ENCODE peak calls at places on chromosomes 4 and X, in five cellular contexts. One of them, this sample, is unnamed.

GRCh38 chr4:101885574-101885973 is 95.0 kb downstream of the BANK1 start:
- DNase-seq in amygdala: no peak
- DNase-seq in NCI-H146: peak
- DNase-seq in NCI-H1092 treated with DMSO at 0.1 percent for 48 hours: no peak
- DNase-seq in right lobe of liver: no peak
- DNase-seq in this sample: peak

GRCh38 chr4:104716584-104716983 is 221.9 kb upstream of the CXXC4 start:
- DNase-seq in amygdala: no peak
- DNase-seq in NCI-H146: no peak
- DNase-seq in NCI-H1092 treated with DMSO at 0.1 percent for 48 hours: no peak
- DNase-seq in right lobe of liver: no peak
- DNase-seq in this sample: no peak

GRCh38 chr4:128513664-128514484 is 226.3 kb upstream of the PGRMC2 start:
- DNase-seq in amygdala: no peak
- DNase-seq in NCI-H146: no peak
- DNase-seq in NCI-H1092 treated with DMSO at 0.1 percent for 48 hours: no peak
- DNase-seq in right lobe of liver: no peak
- DNase-seq in this sample: no peak

GRCh38 chr4:146488495-146489174 is 33.1 kb downstream of the SLC10A7 start:
- DNase-seq in amygdala: no peak
- DNase-seq in NCI-H146: no peak
- DNase-seq in NCI-H1092 treated with DMSO at 0.1 percent for 48 hours: no peak
- DNase-seq in right lobe of liver: no peak
- DNase-seq in this sample: no peak

GRCh38 chrX:147917700-147918694 is 6.3 kb downstream of the FMR1 start:
- DNase-seq in amygdala: no peak
- DNase-seq in NCI-H146: no peak
- DNase-seq in NCI-H1092 treated with DMSO at 0.1 percent for 48 hours: no peak
- DNase-seq in right lobe of liver: no peak
- DNase-seq in this sample: no peak

GRCh38 chr4:77052352-77052751 is 23.4 kb downstream of the CCNI start:
- DNase-seq in amygdala: no peak
- DNase-seq in NCI-H146: peak
- DNase-seq in NCI-H1092 treated with DMSO at 0.1 percent for 48 hours: no peak
- DNase-seq in right lobe of liver: no peak
- DNase-seq in this sample: peak

GRCh38 chrX:45385767-45386166 is 185.1 kb upstream of the DIPK2B start:
- DNase-seq in amygdala: no peak
- DNase-seq in NCI-H146: no peak
- DNase-seq in NCI-H1092 treated with DMSO at 0.1 percent for 48 hours: no peak
- DNase-seq in right lobe of liver: no peak
- DNase-seq in this sample: no peak

GRCh38 chr4:26032572-26033320 is 118.7 kb downstream of the SMIM20 start:
- DNase-seq in amygdala: no peak
- DNase-seq in NCI-H146: peak
- DNase-seq in NCI-H1092 treated with DMSO at 0.1 percent for 48 hours: peak
- DNase-seq in right lobe of liver: no peak
- DNase-seq in this sample: peak

GRCh38 chr4:77959566-77960338 is 97.1 kb downstream of the MRPL1 start:
- DNase-seq in amygdala: no peak
- DNase-seq in NCI-H146: peak
- DNase-seq in NCI-H1092 treated with DMSO at 0.1 percent for 48 hours: peak
- DNase-seq in right lobe of liver: no peak
- DNase-seq in this sample: peak

GRCh38 chrX:56499372-56499771 is 64.1 kb upstream of the UBQLN2 start:
- DNase-seq in amygdala: no peak
- DNase-seq in NCI-H146: no peak
- DNase-seq in NCI-H1092 treated with DMSO at 0.1 percent for 48 hours: no peak
- DNase-seq in right lobe of liver: no peak
- DNase-seq in this sample: no peak

GRCh38 chr4:121050251-121050650 is 22.1 kb downstream of the NDNF start:
- DNase-seq in amygdala: no peak
- DNase-seq in NCI-H146: no peak
- DNase-seq in NCI-H1092 treated with DMSO at 0.1 percent for 48 hours: no peak
- DNase-seq in right lobe of liver: no peak
- DNase-seq in this sample: no peak

GRCh38 chrX:80879916-80880315 is 70.2 kb upstream of the BRWD3 start:
- DNase-seq in amygdala: no peak
- DNase-seq in NCI-H146: no peak
- DNase-seq in NCI-H1092 treated with DMSO at 0.1 percent for 48 hours: no peak
- DNase-seq in right lobe of liver: no peak
- DNase-seq in this sample: no peak

GRCh38 chr4:7364979-7365378 is 69.8 kb downstream of the PSAPL1 start:
- DNase-seq in amygdala: no peak
- DNase-seq in NCI-H146: no peak
- DNase-seq in NCI-H1092 treated with DMSO at 0.1 percent for 48 hours: peak
- DNase-seq in right lobe of liver: no peak
- DNase-seq in this sample: peak

This sample was measured in NCI-H1417.